ENCODE peak calls at places on chromosome 15, in seven cellular contexts. M is GM23338, E is astrocyte, S is Karpas-422, O is PC-3, H is MM.1S, W is HCT116. P is an unnamed sample.

GRCh38 chr15:67164811-67165652 is 89.4 kb downstream of the AAGAB start:
- DNase-seq in M (peak), S (no peak), H (no peak), O (no peak), W (no peak), E (peak), P (no peak)

GRCh38 chr15:65399001-65399706 is 21.4 kb upstream of the IGDCC3 start:
- DNase-seq in H (no peak), E (no peak), O (no peak), M (no peak), S (no peak), W (no peak), P (no peak)

GRCh38 chr15:53917109-53917508 is 61.1 kb upstream of the UNC13C start:
- DNase-seq in O (no peak), W (no peak), H (no peak), M (no peak), S (no peak), E (no peak), P (no peak)

GRCh38 chr15:66459818-66460615 is 37.5 kb downstream of the SNAPC5 start:
- DNase-seq in E (peak), H (no peak), S (peak), M (no peak), O (peak), W (no peak), P (no peak)

GRCh38 chr15:101288905-101289513 is 6.0 kb downstream of the SNRPA1 start:
- DNase-seq in H (peak), W (peak), M (peak), S (peak), O (peak), E (no peak), P (peak)

GRCh38 chr15:54159044-54159443 is 180.8 kb downstream of the UNC13C start:
- DNase-seq in W (no peak), O (no peak), H (no peak), M (no peak), S (no peak), E (no peak), P (no peak)

GRCh38 chr15:92277776-92278175 is 115.9 kb upstream of the ST8SIA2 start:
- DNase-seq in E (no peak), M (peak), W (peak), S (peak), O (peak), H (peak), P (peak)

GRCh38 chr15:83516935-83517334 is 69.8 kb downstream of the SH3GL3 start:
- DNase-seq in E (peak), S (no peak), M (no peak), H (no peak), O (peak), W (no peak), P (no peak)

GRCh38 chr15:92882697-92883642 is 17.2 kb upstream of the CHD2 start:
- DNase-seq in E (no peak), M (no peak), H (peak), O (no peak), S (peak), W (no peak), P (peak)

GRCh38 chr15:71440479-71441071 is 325.3 kb downstream of the THSD4 start:
- DNase-seq in W (peak), M (peak), H (peak), O (peak), S (peak), E (peak), P (peak)

GRCh38 chr15:38528279-38528678 is 36.3 kb downstream of the RASGRP1 start:
- DNase-seq in E (peak), W (no peak), H (no peak), M (no peak), S (no peak), O (peak), P (no peak)

GRCh38 chr15:31070867-31071266 is 30.7 kb downstream of the TRPM1 start:
- DNase-seq in W (no peak), E (no peak), M (no peak), O (no peak), S (no peak), H (no peak), P (no peak)

GRCh38 chr15:38588672-38589071 is 24.1 kb upstream of the RASGRP1 start:
- DNase-seq in E (peak), M (no peak), W (no peak), O (no peak), S (peak), H (no peak), P (no peak)

GRCh38 chr15:47887181-47887580 is 169.9 kb downstream of the SEMA6D start:
- DNase-seq in W (no peak), H (no peak), M (no peak), E (no peak), O (no peak), S (no peak), P (no peak)

GRCh38 chr15:86743283-86743903 is 663.7 kb downstream of the AGBL1 start:
- DNase-seq in H (peak), O (peak), S (peak), E (peak), M (peak), W (no peak), P (peak)

GRCh38 chr15:79455361-79455760 is 23.2 kb downstream of the MINAR1 start:
- DNase-seq in O (no peak), W (no peak), M (no peak), S (no peak), E (peak), H (no peak), P (no peak)

GRCh38 chr15:59699810-59700431 is 10.8 kb upstream of the BNIP2 start:
- DNase-seq in M (no peak), H (no peak), S (no peak), O (peak), E (peak), W (no peak), P (no peak)

GRCh38 chr15:85404922-85405293 is 24.5 kb downstream of the AKAP13 start:
- DNase-seq in S (no peak), M (no peak), O (peak), H (no peak), W (no peak), E (peak), P (no peak)

GRCh38 chr15:51380999-51381806 is 39.7 kb downstream of the GLDN start:
- DNase-seq in S (peak), O (peak), E (peak), H (peak), M (peak), W (peak), P (peak)

GRCh38 chr15:58731756-58732535 is 17.6 kb downstream of the ADAM10 start:
- DNase-seq in H (no peak), S (no peak), E (peak), W (peak), O (peak), M (no peak), P (no peak)

GRCh38 chr15:90869601-90870353 is 1.4 kb downstream of the FURIN start:
- DNase-seq in S (no peak), M (peak), W (peak), H (no peak), E (peak), O (peak), P (peak)

GRCh38 chr15:35857812-35858211 is 311.8 kb upstream of the DPH6 start:
- DNase-seq in M (no peak), S (no peak), H (no peak), W (no peak), O (no peak), E (no peak), P (no peak)

GRCh38 chr15:39310633-39311032 is 270.2 kb upstream of the THBS1 start:
- DNase-seq in M (no peak), S (no peak), W (no peak), O (peak), E (no peak), H (no peak), P (no peak)

GRCh38 chr15:41971089-41971892 is 1.1 kb downstream of the EHD4 start:
- DNase-seq in H (peak), E (peak), S (peak), W (peak), M (peak), O (peak), P (peak)

GRCh38 chr15:101500865-101501551 is 11.5 kb upstream of the PCSK6 start:
- DNase-seq in E (no peak), S (no peak), W (no peak), O (no peak), H (no peak), M (no peak), P (no peak)

GRCh38 chr15:53837263-53837662 is 77.8 kb upstream of the WDR72 start:
- DNase-seq in H (peak), W (no peak), M (peak), S (no peak), O (peak), E (no peak), P (no peak)

GRCh38 chr15:95086543-95087252 is 855.3 kb downstream of the MCTP2 start:
- DNase-seq in H (no peak), E (peak), O (no peak), S (no peak), W (peak), M (no peak), P (no peak)

GRCh38 chr15:66654718-66655375 is 47.2 kb upstream of the SMAD6 start:
- DNase-seq in E (no peak), O (no peak), M (peak), H (no peak), S (no peak), W (no peak), P (no peak)

GRCh38 chr15:39672184-39672583 is 91.3 kb downstream of the THBS1 start:
- DNase-seq in O (no peak), E (no peak), S (no peak), W (no peak), M (no peak), H (no peak), P (no peak)

GRCh38 chr15:48925714-48926223 is 38.0 kb downstream of the SHC4 start:
- DNase-seq in W (peak), O (peak), S (no peak), M (no peak), E (peak), H (no peak), P (no peak)

GRCh38 chr15:41465822-41466421 is 27.8 kb upstream of the ITPKA start:
- DNase-seq in W (peak), H (peak), M (peak), S (peak), O (peak), E (peak), P (peak)

GRCh38 chr15:31932581-31932980 is 97.7 kb upstream of the CHRNA7 start:
- DNase-seq in M (no peak), W (no peak), O (no peak), S (no peak), H (no peak), E (peak), P (no peak)

GRCh38 chr15:98503970-98504369 is 144.4 kb upstream of the IGF1R start:
- DNase-seq in E (no peak), O (no peak), H (no peak), W (no peak), S (no peak), M (no peak), P (no peak)

GRCh38 chr15:93049914-93050534 is 39.0 kb downstream of the RGMA start:
- DNase-seq in W (no peak), E (no peak), S (no peak), O (no peak), M (no peak), H (no peak), P (no peak)

GRCh38 chr15:60722328-60723112 is 243.6 kb upstream of the ICE2 start:
- DNase-seq in M (no peak), W (no peak), H (no peak), E (no peak), O (no peak), S (peak), P (no peak)

GRCh38 chr15:60721232-60721576 is 242.3 kb upstream of the ICE2 start:
- DNase-seq in S (peak), M (no peak), W (no peak), E (no peak), O (no peak), H (no peak), P (no peak)

GRCh38 chr15:60721706-60722105 is 242.8 kb upstream of the ICE2 start:
- DNase-seq in W (no peak), H (no peak), M (no peak), S (peak), O (no peak), E (peak), P (no peak)

GRCh38 chr15:60720084-60720483 is 241.1 kb upstream of the ICE2 start:
- DNase-seq in S (peak), W (no peak), H (no peak), E (no peak), O (no peak), M (no peak), P (no peak)

DNA sequence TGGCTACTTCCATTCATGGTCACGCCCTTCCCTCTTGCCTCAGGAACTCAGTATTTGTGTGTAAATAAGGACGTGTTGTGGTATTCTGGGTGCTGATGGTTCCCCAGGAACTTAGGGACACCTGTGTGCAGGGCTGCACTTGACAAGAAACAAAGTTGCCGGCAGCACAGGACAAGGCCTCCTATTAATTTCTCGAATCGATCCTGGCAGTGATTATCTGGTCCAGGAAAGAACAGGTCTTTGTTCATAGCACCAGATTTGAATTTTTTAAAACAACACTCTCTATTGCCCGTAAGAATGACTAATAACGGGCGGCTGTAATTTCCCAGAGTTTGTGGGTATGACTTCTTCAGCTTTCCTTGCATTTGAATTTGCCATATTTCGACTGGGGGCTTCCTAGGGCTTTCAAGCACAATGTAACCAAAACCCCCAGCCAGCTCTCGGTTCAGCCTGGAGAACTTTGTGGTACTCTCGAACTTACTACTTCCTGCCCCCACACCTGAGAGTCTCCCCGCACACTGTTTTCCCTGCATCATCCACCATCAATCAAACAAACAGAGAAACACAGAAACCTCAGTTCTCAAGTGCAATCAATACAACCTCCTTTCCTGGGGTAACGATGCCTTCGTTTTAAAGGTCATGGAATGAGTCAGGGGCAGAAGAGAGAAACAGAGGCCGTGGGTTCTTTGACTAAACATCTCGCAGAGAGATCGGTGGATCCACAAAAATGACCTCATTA is 241.7 kb upstream of the ICE2 start:
- DNase-seq in H (no peak), W (no peak), E (no peak), O (no peak), M (no peak), S (peak), P (no peak)
- H3K4me3 ChIP-seq in H (no peak), W (no peak), E (no peak), O (no peak), M (no peak), S (no peak), P (no peak)

DNA sequence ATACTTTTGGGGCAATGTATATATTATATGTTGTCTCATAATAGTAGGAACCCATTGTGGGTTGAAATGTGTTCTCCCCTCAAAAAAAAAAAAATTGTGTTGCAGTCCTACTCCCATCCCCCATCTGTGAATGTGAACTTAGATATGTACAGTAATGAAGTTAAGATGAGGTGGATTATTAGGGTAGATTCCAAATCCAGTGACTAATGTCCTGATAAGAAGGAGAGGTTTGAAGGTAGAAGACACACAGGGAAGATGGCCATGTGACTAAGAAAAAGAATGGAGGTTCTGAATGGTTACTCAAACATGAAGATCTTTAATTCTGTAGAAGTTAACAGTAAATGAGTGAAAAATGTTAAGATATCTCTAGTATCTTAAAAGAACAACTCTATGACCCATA is 3.0 kb upstream of the ATOSA start:
- DNase-seq in O (no peak), W (no peak), S (peak), M (no peak), E (no peak), H (no peak), P (peak)
- H3K4me2 ChIP-seq in O (no peak), W (no peak), S (peak), M (no peak), E (no peak), H (peak), P (peak)

DNA sequence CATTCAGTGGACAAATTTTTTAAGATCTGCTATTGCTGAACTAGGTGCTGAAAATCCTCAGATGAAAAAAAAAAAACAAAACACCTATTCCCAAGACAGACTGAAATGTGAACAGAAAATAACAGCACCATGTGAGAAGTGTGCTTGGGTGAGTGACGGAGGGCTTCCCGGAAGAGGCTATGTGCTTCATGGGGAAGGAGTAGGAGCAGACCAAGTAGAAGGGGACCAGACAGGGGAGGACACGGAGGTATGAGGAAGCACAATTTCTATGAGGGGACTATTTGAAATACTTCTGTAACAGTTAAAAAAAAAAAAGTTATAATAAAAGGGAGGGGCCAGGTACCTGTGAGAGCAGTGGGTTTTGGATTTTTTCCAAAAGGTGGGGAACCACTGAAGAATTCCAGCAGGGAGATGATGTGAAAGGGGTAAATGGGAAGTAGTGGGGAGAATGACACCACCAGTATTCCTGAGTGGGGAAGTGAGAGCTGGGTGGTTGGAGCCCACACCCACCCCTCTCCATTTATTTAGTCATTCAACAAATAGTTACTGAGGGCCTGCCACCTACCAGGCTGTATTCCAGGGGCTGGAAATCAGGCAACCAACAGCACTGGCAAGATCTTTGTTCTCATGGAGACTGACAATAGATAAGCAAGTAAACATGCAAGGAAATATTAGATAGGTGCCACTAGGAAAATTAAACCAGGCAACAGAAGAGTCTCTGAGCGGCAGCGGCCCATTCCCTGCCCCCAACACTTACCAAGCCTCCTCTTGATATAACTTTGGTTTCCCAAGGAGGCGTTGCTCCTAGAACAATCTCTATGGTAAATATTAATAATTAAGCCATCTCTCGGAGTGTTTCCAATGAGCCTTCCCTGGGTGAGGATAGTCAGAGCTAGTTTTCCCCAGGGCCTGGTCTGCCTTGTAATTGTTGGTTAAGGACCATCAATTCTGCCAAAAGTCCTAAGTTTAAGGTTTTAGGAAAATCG is 3.8 kb upstream of the USP3 start:
- DNase-seq in S (no peak), M (no peak), W (no peak), H (no peak), E (no peak), O (peak), P (peak)
- H3K4me3 ChIP-seq in S (no peak), M (peak), W (peak), H (no peak), E (no peak), O (peak), P (peak)

DNA sequence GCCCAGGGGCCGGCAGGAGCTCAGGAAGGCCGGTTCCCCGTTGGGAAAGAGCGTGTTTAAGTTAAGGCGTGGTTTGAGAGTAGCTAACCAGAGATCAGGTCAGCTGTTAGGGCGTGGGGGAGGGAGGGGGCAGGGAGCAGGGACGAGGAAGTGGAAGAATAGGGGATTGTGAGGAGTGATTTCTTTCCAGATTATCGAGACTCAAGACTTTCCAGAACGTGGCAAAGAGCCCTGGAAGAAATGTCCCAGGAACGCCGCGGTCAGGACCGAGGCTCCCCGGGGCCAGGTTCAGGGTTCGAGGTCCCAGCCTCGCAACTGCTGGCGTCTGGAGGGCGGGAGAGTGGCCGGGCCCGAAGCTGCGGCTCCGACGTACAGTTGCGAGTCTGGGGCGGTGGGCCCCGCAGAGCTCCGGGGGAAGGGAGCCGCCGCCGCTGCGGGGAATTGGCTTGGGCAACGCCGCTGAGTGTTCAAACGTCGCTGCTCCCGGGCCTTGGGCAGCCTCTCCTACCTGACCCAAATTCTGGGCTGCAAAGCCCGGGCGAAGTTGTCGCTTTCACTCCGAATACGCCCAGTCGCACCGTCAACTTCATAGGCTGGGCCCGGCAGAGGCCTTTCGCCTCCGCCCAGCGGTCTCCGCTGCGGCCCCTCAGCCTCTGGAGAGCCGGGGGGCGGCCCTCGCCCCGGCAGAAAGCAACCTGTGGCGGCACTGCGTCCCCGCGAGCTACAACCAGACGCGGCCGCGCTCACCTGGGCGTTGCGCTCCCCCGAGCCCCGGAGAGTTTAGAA is 9.5 kb downstream of the ISL2 start:
- DNase-seq in H (no peak), O (peak), M (peak), E (no peak), W (no peak), S (no peak), P (no peak)
- H3K4me2 ChIP-seq in H (peak), O (peak), M (peak), E (peak), W (peak), S (no peak), P (no peak)

P was measured in OCI-LY7.